ENCODE peak calls at places on chromosome 7, in six cellular contexts. W, A, U, S, C and D are unnamed samples. For H3K9me3, the result is how much of the 10 kb centered on the place peaks cover.

GRCh38 chr7:69311489-69311888 is 286.8 kb upstream of the AUTS2 start:
- DNase-seq in S (no peak), U (no peak), A (no peak), C (no peak), W (no peak), D (no peak)

GRCh38 chr7:101678713-101679112 is 49.6 kb upstream of the MYL10 start:
- DNase-seq in S (no peak), W (no peak), C (peak), U (peak), A (no peak), D (peak)

GRCh38 chr7:77415822-77416620 is at the start of gene GSAP:
- DNase-seq in A (peak), S (peak), U (peak), C (peak), W (no peak), D (peak)

GRCh38 chr7:122103064-122103463 is 41.0 kb downstream of the AASS start:
- DNase-seq in W (no peak), U (no peak), C (no peak), A (no peak), S (no peak), D (no peak)

GRCh38 chr7:19404912-19405329 is 259.7 kb upstream of the FERD3L start:
- DNase-seq in U (no peak), A (peak), S (no peak), W (no peak), C (peak), D (no peak)

GRCh38 chr7:132618956-132619305 is 42.7 kb upstream of the PLXNA4 start:
- DNase-seq in U (no peak), A (no peak), S (no peak), W (no peak), C (no peak), D (no peak)

GRCh38 chr7:135197906-135198655 is 13.2 kb downstream of the WDR91 start:
- DNase-seq in A (no peak), S (no peak), U (no peak), W (no peak), C (peak), D (no peak)

GRCh38 chr7:151675521-151675920 is 155.8 kb upstream of the RHEB start:
- DNase-seq in A (no peak), S (no peak), C (no peak), W (no peak), U (no peak), D (no peak)

GRCh38 chr7:27996141-27996540 is 184.5 kb downstream of the JAZF1 start:
- DNase-seq in W (no peak), S (no peak), C (no peak), U (no peak), A (no peak), D (no peak)

GRCh38 chr7:87474533-87475358 is 734 bp downstream of the ABCB4 start:
- DNase-seq in C (no peak), S (no peak), W (no peak), A (no peak), U (no peak), D (no peak)

GRCh38 chr7:132373041-132373440 is 203.2 kb downstream of the PLXNA4 start:
- DNase-seq in W (no peak), U (no peak), C (no peak), S (no peak), A (no peak), D (no peak)

GRCh38 chr7:128425851-128426250 is 16.1 kb upstream of the IMPDH1 start:
- DNase-seq in C (peak), S (peak), W (no peak), U (peak), A (peak), D (peak)

GRCh38 chr7:116354171-116354545 is 143.8 kb downstream of the TES start:
- DNase-seq in U (peak), W (no peak), S (no peak), A (peak), C (peak), D (no peak)

GRCh38 chr7:116354546-116355422 is 144.4 kb downstream of the TES start:
- DNase-seq in A (peak), C (peak), W (peak), S (no peak), U (peak), D (peak)

GRCh38 chr7:116356979-116357378 is 142.6 kb upstream of the CAV2 start:
- DNase-seq in A (no peak), U (no peak), C (peak), S (no peak), W (no peak), D (no peak)

GRCh38 chr7:116356333-116356965 is 143.1 kb upstream of the CAV2 start:
- DNase-seq in A (no peak), C (no peak), U (no peak), S (no peak), W (no peak), D (no peak)

DNA sequence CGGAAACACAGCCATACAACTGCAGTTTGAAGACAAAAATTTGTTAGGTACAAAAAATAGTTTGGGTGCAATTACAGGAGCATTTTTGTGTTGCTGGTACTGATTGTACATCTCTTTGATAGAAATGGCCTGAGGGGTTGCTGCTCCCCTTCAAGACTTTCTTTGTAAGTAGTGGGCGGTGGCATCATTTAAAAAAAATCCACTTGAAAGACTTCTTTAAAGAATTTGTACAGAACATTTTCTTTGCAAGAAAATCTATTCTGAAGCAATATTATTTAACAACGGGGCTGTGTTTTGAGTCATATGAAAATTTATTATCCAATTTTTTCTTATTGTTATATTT is 144.1 kb upstream of the CAV2 start:
- DNase-seq in S (no peak), W (no peak), A (no peak), C (no peak), U (no peak), D (no peak)
- TF ChIP-seq CTCF in S (no peak), W (no peak), A (no peak), C (no peak), U (no peak), D (no peak)

GRCh38 chr7:131341690-131342089 is 14.0 kb downstream of the MKLN1 start:
- DNase-seq in W (no peak), A (no peak), U (no peak), C (no peak), S (no peak), D (no peak)
- H3K9me3 ChIP-seq in W (under half), A (under half), U (under half), C (under half), S (under half), D (under half)

GRCh38 chr7:113918946-113919345 is at the start of gene PPP1R3A:
- DNase-seq in W (no peak), C (no peak), A (no peak), S (no peak), U (peak), D (peak)
- TF ChIP-seq CTCF in W (no peak), C (no peak), A (no peak), S (no peak), U (peak), D (peak)

DNA sequence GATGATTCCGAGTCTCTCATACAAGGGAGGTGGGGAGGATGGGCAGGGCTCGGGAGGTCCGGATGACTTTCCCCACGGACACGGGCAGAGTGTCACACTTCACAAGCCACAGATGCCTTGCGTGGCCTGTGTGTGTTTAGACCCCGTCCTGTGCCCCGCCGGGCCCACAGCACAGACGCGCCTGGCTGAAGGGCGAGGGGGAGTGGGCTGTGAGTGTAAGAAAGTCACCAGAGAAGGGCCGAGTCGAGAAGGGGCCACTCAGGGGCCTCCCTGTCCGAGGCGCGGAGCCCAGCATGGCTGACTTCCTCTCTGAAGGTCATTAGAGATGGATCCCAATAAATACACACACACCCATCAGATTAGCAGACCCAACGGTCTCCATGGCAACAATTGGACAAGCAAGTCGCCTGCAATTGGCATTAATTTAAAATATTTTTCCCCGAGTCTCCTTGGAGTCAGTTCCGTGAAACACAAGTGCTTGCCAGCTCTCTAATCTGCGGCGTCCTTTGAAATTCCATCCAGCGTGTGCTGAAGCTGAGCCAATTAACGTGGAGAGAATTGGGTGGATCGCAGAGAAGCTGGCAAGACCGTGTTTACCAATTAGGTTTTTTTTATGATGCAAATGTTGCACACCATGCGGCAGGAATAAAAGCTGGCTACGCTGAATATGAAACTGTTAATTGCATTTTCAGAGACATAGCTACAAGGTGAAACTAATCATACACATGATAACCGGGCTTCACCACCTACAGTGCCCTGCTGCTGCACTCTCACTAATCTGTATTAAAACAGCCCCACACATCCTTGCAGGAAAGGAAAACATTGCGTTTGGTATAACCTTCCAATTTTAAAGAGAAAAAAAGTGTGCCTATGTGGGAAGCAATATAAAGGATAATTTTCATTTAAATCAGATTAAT is 571.2 kb downstream of the PTPRN2 start:
- DNase-seq in C (no peak), U (no peak), W (no peak), A (no peak), S (no peak), D (no peak)
- H3K9me3 ChIP-seq in C (under half), U (under half), W (under half), A (under half), S (under half), D (under half)

DNA sequence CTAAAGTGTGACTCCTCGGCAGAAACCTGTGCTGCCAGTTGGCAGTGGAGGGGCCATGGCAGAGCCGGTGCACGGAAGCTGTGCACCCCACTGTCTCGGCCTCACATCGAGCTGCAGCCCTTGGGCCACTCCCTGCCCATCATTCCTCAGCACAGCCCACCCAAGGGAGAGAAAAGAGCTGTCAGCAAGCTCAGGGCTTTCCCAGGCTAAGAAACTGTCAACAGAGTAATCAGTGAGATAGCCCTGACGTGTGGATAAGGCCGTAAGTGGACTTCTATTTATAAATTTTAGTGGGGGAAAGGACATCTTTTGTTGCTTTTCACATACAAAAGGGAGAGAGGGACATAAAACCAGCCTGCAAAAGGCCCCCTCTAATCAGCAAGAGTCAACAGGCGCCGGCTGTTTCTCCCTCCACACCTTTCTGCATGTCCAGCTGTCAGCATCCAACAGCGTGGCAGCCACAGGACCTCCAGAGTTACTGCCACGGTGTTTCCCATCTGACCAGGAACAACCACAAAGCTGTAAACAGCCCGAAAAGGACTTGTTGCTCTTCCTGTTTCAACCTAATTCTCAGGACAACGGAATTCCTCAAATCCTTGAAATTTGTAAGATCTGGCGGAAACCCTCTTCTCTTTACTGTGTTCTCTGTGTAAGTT is 56.9 kb upstream of the DDC start:
- DNase-seq in S (no peak), W (no peak), A (no peak), C (no peak), U (peak), D (no peak)
- TF ChIP-seq CTCF in S (no peak), W (no peak), A (no peak), C (no peak), U (no peak), D (no peak)

DNA sequence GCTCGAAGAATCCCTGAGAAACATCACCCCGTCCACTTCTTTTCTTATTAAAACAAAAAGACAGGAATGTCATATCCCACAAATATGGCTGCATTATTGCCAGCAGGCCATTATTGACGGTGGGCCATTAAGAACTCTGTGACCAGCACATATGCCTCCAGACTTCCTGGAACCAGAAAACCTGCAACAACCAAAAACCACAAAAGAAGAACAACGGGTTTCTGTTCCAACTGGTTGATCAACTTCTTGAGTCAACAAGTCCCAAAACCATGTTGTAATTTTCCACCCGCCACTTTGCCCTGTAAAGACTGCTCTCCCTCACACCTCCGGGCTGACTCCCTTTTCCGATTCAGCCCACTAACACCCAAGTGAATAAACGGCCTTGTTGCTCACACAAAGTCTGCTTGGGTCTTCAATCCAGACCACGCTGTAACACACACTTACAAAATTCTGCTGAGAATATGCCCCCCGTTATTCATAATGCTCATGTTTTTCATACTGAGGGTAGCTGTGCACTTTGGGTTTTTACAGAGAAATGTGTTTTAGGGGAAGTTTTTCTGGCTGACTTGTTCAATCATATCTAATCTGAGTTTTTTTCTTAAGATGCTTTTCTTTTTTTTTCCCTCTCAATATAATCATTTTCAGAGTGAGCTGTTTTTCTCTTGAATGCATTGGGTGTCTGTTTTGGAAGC is 20.7 kb downstream of the ZNF107 start:
- DNase-seq in S (no peak), W (no peak), C (no peak), A (no peak), U (no peak), D (no peak)
- H3K9me3 ChIP-seq in S (under half), W (under half), C (under half), A (half or more), U (under half), D (under half)

DNA sequence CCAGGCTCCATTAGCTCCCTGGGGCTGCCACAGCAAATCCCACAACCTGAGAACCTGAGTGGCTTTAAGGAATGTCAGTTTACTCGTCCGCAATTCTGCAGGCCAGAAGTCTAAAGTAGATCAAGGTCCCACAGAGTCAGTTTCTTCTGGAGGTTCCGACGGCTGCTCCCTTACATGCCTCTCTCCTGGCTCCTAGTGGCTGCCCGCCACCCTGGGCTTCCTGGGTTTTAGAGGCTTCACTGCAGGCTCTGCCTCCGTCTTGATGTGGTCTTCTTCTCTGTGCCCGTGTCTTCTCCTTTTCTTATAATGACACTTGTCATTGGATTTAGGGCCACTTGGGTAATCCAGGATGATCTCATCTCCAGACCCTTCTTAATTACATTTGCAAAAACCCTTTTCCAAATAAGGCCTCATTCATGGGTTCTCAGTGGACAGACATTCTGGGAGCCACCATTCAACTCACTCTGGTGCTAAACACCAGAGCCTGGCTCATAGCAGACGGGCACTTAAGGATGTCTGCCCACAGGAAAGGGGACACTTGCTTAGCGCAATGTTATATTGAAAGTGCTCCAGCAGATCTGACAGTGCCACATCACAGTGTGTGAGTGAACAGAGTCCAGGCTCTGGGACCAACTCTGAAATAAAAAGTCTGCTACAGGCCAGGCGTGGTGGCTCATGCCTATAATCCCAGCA is 77.6 kb downstream of the VWC2 start:
- DNase-seq in U (no peak), A (no peak), C (no peak), W (no peak), S (no peak), D (no peak)
- TF ChIP-seq CTCF in U (no peak), A (no peak), C (no peak), W (no peak), S (no peak), D (no peak)

DNA sequence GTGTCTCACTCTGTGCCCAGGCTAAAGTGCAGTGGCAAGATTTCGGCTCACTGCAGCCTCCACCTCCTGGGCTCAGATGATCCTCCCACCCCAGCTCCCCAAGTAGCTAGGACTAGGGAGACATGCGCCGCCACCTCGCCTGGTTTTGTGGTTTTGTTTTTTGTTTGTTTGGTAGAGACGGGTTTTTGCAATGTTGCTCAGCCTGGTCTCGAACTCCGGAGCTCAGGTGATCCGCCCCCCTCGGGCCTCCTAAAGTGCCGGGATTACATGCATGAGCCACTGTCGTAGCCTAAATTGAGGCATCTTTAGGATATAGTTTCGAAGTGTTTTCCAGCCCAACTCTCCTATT is 781 bp downstream of the ZNF727 start:
- DNase-seq in A (no peak), S (no peak), C (no peak), W (no peak), U (no peak), D (no peak)
- H3K9me3 ChIP-seq in A (under half), S (under half), C (under half), W (under half), U (under half), D (under half)

GRCh38 chr7:14446231-14446630 is 456.3 kb downstream of the DGKB start:
- DNase-seq in A (no peak), S (no peak), C (no peak), W (no peak), U (no peak), D (no peak)

GRCh38 chr7:14446829-14447228 is 455.7 kb downstream of the DGKB start:
- DNase-seq in C (no peak), S (no peak), U (no peak), W (no peak), A (no peak), D (no peak)

GRCh38 chr7:14449291-14449690 is 453.3 kb downstream of the DGKB start:
- DNase-seq in U (no peak), A (no peak), S (no peak), W (no peak), C (no peak), D (no peak)
- TF ChIP-seq CTCF in U (no peak), A (no peak), S (no peak), W (no peak), C (no peak), D (no peak)